ENCODE peak calls at places on chromosomes 11 and 22, in six cellular contexts. N, Y, S, A, E and Q are unnamed samples.

GRCh38 chr11:9264381-9265210 is 554 bp downstream of the DENND5A start:
- DNase-seq in N (peak; percentile 80), Y (peak; percentile 43), S (peak; percentile 53), A (peak; percentile 65), E (peak; percentile 31), Q (peak; percentile 68)

GRCh38 chr11:116657842-116658825 is 114.7 kb downstream of the BUD13 start:
- DNase-seq in N (no peak), Y (no peak), S (no peak), A (no peak), E (no peak), Q (no peak)

GRCh38 chr22:50730941-50731661 is 6.9 kb upstream of the ACR start:
- DNase-seq in N (peak; percentile 20), Y (no peak), S (no peak), A (peak; percentile 14), E (peak; percentile 25), Q (no peak)

GRCh38 chr11:64291746-64292457 is 800 bp downstream of the KCNK4 start:
- DNase-seq in N (no peak), Y (no peak), S (no peak), A (no peak), E (no peak), Q (no peak)

GRCh38 chr11:84714316-84714780 is 912.8 kb downstream of the DLG2 start:
- DNase-seq in N (peak; percentile 69), Y (peak; percentile 40), S (peak; percentile 83), A (peak; percentile 34), E (peak; percentile 87), Q (peak; percentile 76)

GRCh38 chr22:33883961-33884808 is 36.1 kb downstream of the LARGE1 start:
- DNase-seq in N (no peak), Y (no peak), S (no peak), A (peak; percentile 35), E (no peak), Q (no peak)

GRCh38 chr11:121048464-121049233 is 24.7 kb downstream of the TBCEL start:
- DNase-seq in N (peak; percentile 47), Y (no peak), S (peak; percentile 54), A (no peak), E (no peak), Q (peak; percentile 9)

GRCh38 chr22:32745251-32745995 is 56.1 kb upstream of the TIMP3 start:
- DNase-seq in N (peak; percentile 85), Y (no peak), S (peak; percentile 2), A (peak; percentile 50), E (peak; percentile 26), Q (peak; percentile 72)

GRCh38 chr22:24153353-24153752 is 27.9 kb upstream of the SUSD2 start:
- DNase-seq in N (no peak), Y (no peak), S (no peak), A (no peak), E (no peak), Q (no peak)

GRCh38 chr11:134034496-134035381 is 34.1 kb upstream of the JAM3 start:
- DNase-seq in N (peak; percentile 83), Y (no peak), S (peak; percentile 17), A (no peak), E (no peak), Q (peak; percentile 68)

GRCh38 chr11:116488836-116489389 is 283.9 kb downstream of the BUD13 start:
- DNase-seq in N (no peak), Y (no peak), S (no peak), A (no peak), E (no peak), Q (no peak)

GRCh38 chr11:101456812-101457211 is 127.0 kb downstream of the TRPC6 start:
- DNase-seq in N (peak; percentile 42), Y (no peak), S (peak; percentile 66), A (no peak), E (no peak), Q (no peak)

GRCh38 chr11:62923634-62924411 is 2.7 kb upstream of the CHRM1 start:
- DNase-seq in N (peak; percentile 36), Y (no peak), S (no peak), A (no peak), E (no peak), Q (no peak)

GRCh38 chr11:41065432-41065831 is 394.0 kb downstream of the LRRC4C start:
- DNase-seq in N (no peak), Y (no peak), S (no peak), A (no peak), E (no peak), Q (no peak)

GRCh38 chr22:43078522-43078921 is 10.7 kb downstream of the TTLL1 start:
- DNase-seq in N (no peak), Y (no peak), S (no peak), A (no peak), E (no peak), Q (no peak)

GRCh38 chr22:32204211-32204855 is 540 bp downstream of the RFPL2 start:
- DNase-seq in N (no peak), Y (no peak), S (no peak), A (no peak), E (peak; percentile 63), Q (no peak)

GRCh38 chr11:69302447-69302846 is 8.5 kb downstream of the MYEOV start:
- DNase-seq in N (no peak), Y (no peak), S (no peak), A (no peak), E (no peak), Q (no peak)

GRCh38 chr11:114892381-114893197 is 214.3 kb downstream of the NXPE2 start:
- DNase-seq in N (no peak), Y (no peak), S (no peak), A (no peak), E (peak; percentile 61), Q (peak; percentile 28)
- TF ChIP-seq CTCF in N (no peak), Y (peak; percentile 23), S (peak; percentile 40), A (peak; percentile 16), E (peak; percentile 84), Q (peak; percentile 28)

GRCh38 chr11:43135966-43136534 is 175.7 kb upstream of the API5 start:
- DNase-seq in N (no peak), Y (no peak), S (no peak), A (no peak), E (no peak), Q (no peak)

GRCh38 chr11:43129329-43129728 is 182.5 kb upstream of the API5 start:
- DNase-seq in N (no peak), Y (no peak), S (no peak), A (no peak), E (no peak), Q (no peak)

DNA sequence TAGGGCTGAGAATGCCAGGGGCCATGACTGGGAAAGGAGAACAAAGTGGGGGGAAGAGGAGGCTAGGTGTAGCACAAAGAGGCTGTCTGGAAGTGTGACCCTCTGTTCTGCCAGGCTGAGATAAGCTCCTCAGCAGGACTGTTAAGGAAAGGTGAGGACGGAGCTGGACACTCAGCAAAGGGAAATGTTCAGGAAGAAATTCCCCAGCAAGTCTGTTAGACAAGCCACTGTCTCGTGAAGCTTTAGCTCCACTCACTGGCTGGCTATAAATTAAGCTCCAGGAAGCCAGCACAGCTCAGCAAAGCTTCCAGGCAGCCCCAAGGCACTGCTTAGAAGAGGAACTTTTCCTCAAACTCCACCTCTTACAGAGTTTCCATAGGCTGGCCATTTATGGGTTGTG is 181.2 kb upstream of the API5 start:
- DNase-seq in N (no peak), Y (no peak), S (no peak), A (peak; percentile 4), E (peak; percentile 36), Q (no peak)
- TF ChIP-seq CTCF in N (no peak), Y (no peak), S (no peak), A (peak; percentile 55), E (no peak), Q (peak; percentile 12)

GRCh38 chr11:118633979-118634378 is 26.6 kb downstream of the PHLDB1 start:
- DNase-seq in N (no peak), Y (no peak), S (no peak), A (no peak), E (no peak), Q (no peak)

GRCh38 chr11:118635237-118635591 is 27.8 kb downstream of the PHLDB1 start:
- DNase-seq in N (no peak), Y (no peak), S (no peak), A (no peak), E (peak; percentile 52), Q (no peak)

GRCh38 chr11:118633319-118633690 is 25.9 kb downstream of the PHLDB1 start:
- DNase-seq in N (no peak), Y (no peak), S (no peak), A (no peak), E (no peak), Q (no peak)

GRCh38 chr11:118635642-118636041 is 28.2 kb downstream of the PHLDB1 start:
- DNase-seq in N (no peak), Y (no peak), S (no peak), A (no peak), E (no peak), Q (no peak)

GRCh38 chr11:118634435-118635236 is 27.2 kb downstream of the PHLDB1 start:
- DNase-seq in N (peak; percentile 63), Y (peak; percentile 39), S (peak; percentile 86), A (peak; percentile 78), E (peak; percentile 93), Q (peak; percentile 80)
- TF ChIP-seq CTCF in N (peak; percentile 29), Y (no peak), S (no peak), A (peak; percentile 41), E (no peak), Q (no peak)

GRCh38 chr11:46537121-46537520 is 56.7 kb downstream of the AMBRA1 start:
- DNase-seq in N (no peak), Y (no peak), S (peak; percentile 18), A (no peak), E (no peak), Q (no peak)
- TF ChIP-seq CTCF in N (peak; percentile 13), Y (peak; percentile 41), S (peak; percentile 10), A (no peak), E (no peak), Q (no peak)

DNA sequence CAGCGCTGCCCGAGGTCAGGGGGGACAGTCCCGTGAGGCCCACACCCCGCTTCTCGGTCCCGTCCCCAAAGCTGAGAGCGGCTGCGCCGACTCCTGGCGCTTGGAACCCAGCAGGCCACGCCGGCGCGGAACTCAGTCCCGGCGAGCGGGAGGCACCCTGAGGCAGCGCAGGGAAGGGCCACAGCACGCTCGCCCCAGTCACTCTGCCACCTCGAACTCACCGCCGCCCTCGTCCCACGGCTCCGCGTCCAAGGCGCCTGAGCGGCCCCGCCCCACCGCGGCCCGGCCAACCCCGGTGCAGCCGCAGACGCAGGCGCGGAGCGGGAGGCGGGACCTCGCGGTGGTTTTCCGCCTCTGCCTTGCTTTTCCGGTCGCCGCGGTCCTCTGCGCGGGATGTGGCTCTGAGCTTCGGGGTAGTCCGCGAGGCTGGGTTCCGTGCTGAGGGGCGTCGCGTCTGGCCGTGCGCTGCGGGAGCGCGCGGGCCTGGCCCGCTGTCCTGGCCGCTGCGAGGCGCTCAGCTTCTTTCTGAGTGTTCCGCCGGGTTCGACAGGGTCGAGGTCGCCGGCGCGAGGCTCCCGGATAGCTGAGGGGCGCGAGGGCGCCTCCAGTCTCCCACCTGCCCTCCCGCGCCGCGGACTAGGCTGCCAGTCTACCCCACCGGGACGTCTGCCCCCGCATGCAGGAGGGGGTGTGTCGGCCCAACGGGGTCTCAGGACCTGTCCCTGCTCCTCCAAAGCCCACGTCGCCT is at the start of gene CDPF1:
- DNase-seq in N (peak; percentile 93), Y (peak; percentile 18), S (peak; percentile 82), A (peak; percentile 93), E (peak; percentile 85), Q (peak; percentile 87)
- TF ChIP-seq CTCF in N (no peak), Y (no peak), S (no peak), A (no peak), E (no peak), Q (no peak)

GRCh38 chr22:49328630-49329405 is 498.9 kb downstream of the BRD1 start:
- DNase-seq in N (no peak), Y (no peak), S (no peak), A (no peak), E (no peak), Q (no peak)
- TF ChIP-seq CTCF in N (no peak), Y (no peak), S (no peak), A (no peak), E (no peak), Q (no peak)